ENCODE peak calls at places on chromosomes 3 and 15, in ten cellular contexts. V is T-helper 2 cell treated with Interferon-gamma antibody and Interleukin-4, amounts not matched to agents 5 μg/mL and 100 μg/mL, for 36 hours; P is CD4-positive, alpha-beta memory T cell; Q is NCI-H1105 treated with DMSO at 0.1 percent for 48 hours; O is EL; H is cardiac fibroblast; C is iris pigment epithelial cell; R is NCI-H2029 treated with DMSO at 0.1 percent for 48 hours; G is stimulated activated CD8-positive, alpha-beta memory T cell treated with anti-CD3 and anti-CD28 coated beads, Interleukin-4, amount 100 ng/mL, for 1 hour; T is right lobe of liver. A is an unnamed sample.

GRCh38 chr3:40181182-40181581 is 128.3 kb upstream of the EIF1B start:
- DNase-seq in R (no peak), V (no peak), Q (no peak), G (no peak), P (no peak), O (no peak), T (no peak), C (no peak), H (no peak), A (no peak)

GRCh38 chr3:172562881-172563835 is 39.9 kb upstream of the TNFSF10 start:
- DNase-seq in P (peak), O (peak), C (peak), H (peak), R (no peak), T (no peak), G (no peak), Q (no peak), V (peak), A (no peak)

GRCh38 chr3:45792516-45793172 is 3.7 kb downstream of the SLC6A20 start:
- DNase-seq in G (no peak), C (no peak), P (no peak), H (no peak), V (no peak), T (no peak), Q (no peak), R (no peak), O (no peak), A (no peak)

GRCh38 chr15:80249973-80250372 is 2.0 kb downstream of the CTXND1 start:
- DNase-seq in V (no peak), Q (no peak), H (no peak), R (no peak), O (no peak), T (no peak), C (no peak), P (no peak), G (no peak), A (no peak)

GRCh38 chr15:60573936-60574335 is 95.0 kb upstream of the ICE2 start:
- DNase-seq in H (no peak), T (no peak), G (no peak), R (no peak), V (no peak), P (peak), O (no peak), Q (no peak), C (no peak), A (peak)

GRCh38 chr3:30467596-30468238 is 138.7 kb upstream of the TGFBR2 start:
- DNase-seq in G (no peak), Q (no peak), V (no peak), C (peak), O (no peak), H (no peak), T (no peak), R (no peak), P (no peak), A (no peak)

GRCh38 chr3:138426211-138426610 is 8.2 kb upstream of the ESYT3 start:
- DNase-seq in C (peak), P (no peak), H (peak), R (no peak), G (no peak), V (no peak), O (peak), Q (no peak), T (no peak), A (no peak)

GRCh38 chr3:45226206-45226915 is at the start of gene TMEM158:
- DNase-seq in V (peak), H (peak), C (peak), O (peak), T (peak), R (no peak), P (peak), Q (peak), G (peak), A (peak)

GRCh38 chr15:26628879-26629529 is 143.9 kb downstream of the GABRB3 start:
- DNase-seq in V (no peak), R (no peak), H (peak), O (no peak), Q (no peak), T (no peak), G (no peak), C (no peak), P (peak), A (peak)

GRCh38 chr3:133797396-133798105 is 8.1 kb upstream of the SRPRB start:
- DNase-seq in O (no peak), Q (no peak), H (no peak), V (no peak), P (no peak), C (peak), G (no peak), T (no peak), R (no peak), A (no peak)

GRCh38 chr3:50184242-50184978 is 7.0 kb upstream of the GNAT1 start:
- DNase-seq in O (no peak), G (no peak), P (no peak), H (no peak), T (peak), Q (no peak), V (no peak), R (no peak), C (no peak), A (no peak)

GRCh38 chr3:4740397-4741105 is 238.7 kb upstream of the BHLHE40 start:
- DNase-seq in V (no peak), G (no peak), O (no peak), C (no peak), H (peak), R (no peak), P (no peak), T (no peak), Q (no peak), A (no peak)

GRCh38 chr3:15861163-15861562 is 63.4 kb upstream of the ANKRD28 start:
- DNase-seq in H (no peak), R (no peak), G (no peak), P (no peak), C (no peak), O (no peak), T (no peak), V (no peak), Q (no peak), A (no peak)

GRCh38 chr15:98568382-98569017 is 79.8 kb upstream of the IGF1R start:
- DNase-seq in R (no peak), G (no peak), O (no peak), Q (no peak), H (peak), P (no peak), V (no peak), C (peak), T (no peak), A (no peak)

GRCh38 chr3:149473314-149473990 is 1.0 kb upstream of the TM4SF4 start:
- DNase-seq in P (no peak), G (no peak), T (no peak), H (peak), C (peak), Q (no peak), O (peak), R (no peak), V (no peak), A (no peak)

GRCh38 chr3:111249421-111249820 is 177.8 kb downstream of the NECTIN3 start:
- DNase-seq in P (no peak), G (no peak), V (no peak), T (no peak), R (no peak), C (no peak), Q (no peak), O (no peak), H (no peak), A (no peak)

GRCh38 chr3:148727242-148727641 is 29.5 kb downstream of the AGTR1 start:
- DNase-seq in R (peak), O (peak), V (no peak), C (peak), H (peak), G (no peak), T (no peak), P (no peak), Q (peak), A (peak)

GRCh38 chr3:107855710-107856109 is 235.1 kb downstream of the CD47 start:
- DNase-seq in V (no peak), O (peak), G (no peak), T (no peak), Q (no peak), R (no peak), H (peak), P (no peak), C (peak), A (no peak)

GRCh38 chr3:127665586-127665985 is 7.2 kb upstream of the ABTB1 start:
- DNase-seq in H (no peak), O (peak), T (no peak), P (no peak), G (no peak), V (no peak), R (no peak), Q (no peak), C (no peak), A (no peak)

GRCh38 chr3:114933407-114933806 is 213.7 kb downstream of the ZBTB20 start:
- DNase-seq in V (no peak), Q (no peak), O (no peak), P (no peak), C (no peak), R (no peak), G (no peak), T (no peak), H (no peak), A (no peak)